ENCODE peak calls at places on chromosomes 1 and 21, in six cellular contexts. H is PC-3, O is NCI-H510A, N is mesenchymal stem cell, M is AG09319, B is neural progenitor cell. C is an unnamed sample.

GRCh38 chr1:236507022-236507700 is 16.6 kb upstream of the LGALS8 start:
- DNase-seq in H (no peak), O (no peak), N (no peak), M (no peak), B (no peak), C (peak)

GRCh38 chr21:43191521-43191920 is 22.7 kb downstream of the CRYAA start:
- DNase-seq in H (no peak), O (no peak), N (no peak), M (no peak), B (no peak), C (no peak)

GRCh38 chr1:94050263-94050662 is 70.7 kb downstream of the ABCA4 start:
- DNase-seq in H (peak), O (no peak), N (no peak), M (no peak), B (no peak), C (no peak)

GRCh38 chr1:244830639-244831038 is 4.8 kb upstream of the COX20 start:
- DNase-seq in H (no peak), O (no peak), N (no peak), M (no peak), B (no peak), C (no peak)

GRCh38 chr1:160096491-160097116 is 1.8 kb downstream of the IGSF8 start:
- DNase-seq in H (peak), O (no peak), N (peak), M (no peak), B (no peak), C (peak)

GRCh38 chr21:45003331-45004058 is 63.7 kb downstream of the SLX9 start:
- DNase-seq in H (no peak), O (no peak), N (no peak), M (no peak), B (peak), C (no peak)

GRCh38 chr1:43065191-43065590 is 106.5 kb upstream of the SLC2A1 start:
- DNase-seq in H (no peak), O (no peak), N (no peak), M (no peak), B (no peak), C (no peak)

GRCh38 chr1:239930646-239931262 is 160.9 kb upstream of the FMN2 start:
- DNase-seq in H (peak), O (no peak), N (no peak), M (no peak), B (no peak), C (no peak)

GRCh38 chr1:94259635-94260289 is 22.4 kb upstream of the ARHGAP29 start:
- DNase-seq in H (peak), O (no peak), N (no peak), M (no peak), B (no peak), C (no peak)

GRCh38 chr1:119549719-119550141 is 42.7 kb downstream of the HSD3B1 start:
- DNase-seq in H (peak), O (peak), N (peak), M (peak), B (peak), C (peak)

C was measured in fibroblast of villous mesenchyme.